ENCODE peak calls at places on chromosomes 11 and 22, in four cellular contexts. X is left ventricle myocardium inferior, K is tibial nerve, D is stomach. U is an unnamed sample. For H3K4me1, the result is how much of the 10 kb centered on the place peaks cover.

GRCh38 chr11:133825666-133826065 is 19.6 kb downstream of the SPATA19 start:
- DNase-seq in K (no peak), D (no peak), X (no peak), U (no peak)

GRCh38 chr22:24424001-24424900 is 3.1 kb upstream of the ADORA2A start:
- DNase-seq in K (no peak), D (no peak), X (no peak), U (no peak)

GRCh38 chr11:130155106-130155505 is 4.5 kb upstream of the ST14 start:
- DNase-seq in X (no peak), D (no peak), K (no peak), U (no peak)

GRCh38 chr11:18617688-18618340 is 16.3 kb downstream of the SPTY2D1 start:
- DNase-seq in X (no peak), D (no peak), K (no peak), U (no peak)

GRCh38 chr11:42234381-42235035 is 775.1 kb upstream of the LRRC4C start:
- DNase-seq in D (no peak), X (no peak), K (no peak), U (no peak)

GRCh38 chr11:114892381-114893197 is 214.3 kb downstream of the NXPE2 start:
- DNase-seq in K (no peak), X (no peak), D (no peak), U (peak)

GRCh38 chr11:19220903-19221682 is 19.3 kb upstream of the CSRP3 start:
- DNase-seq in K (no peak), X (no peak), D (peak), U (no peak)

GRCh38 chr22:29481265-29482000 is 1.4 kb downstream of the NEFH start:
- DNase-seq in X (no peak), D (no peak), K (no peak), U (no peak)

GRCh38 chr22:23904855-23905254 is 10.7 kb downstream of the MIF start:
- DNase-seq in K (no peak), D (no peak), X (peak), U (no peak)

GRCh38 chr11:104649002-104649401 is 249.3 kb downstream of the CASP12 start:
- DNase-seq in K (no peak), X (no peak), D (no peak), U (no peak)

GRCh38 chr11:78798567-78799170 is 224.0 kb upstream of the NARS2 start:
- DNase-seq in X (peak), K (peak), D (peak), U (peak)

GRCh38 chr22:48715511-48715910 is 1112.2 kb downstream of the BRD1 start:
- DNase-seq in X (no peak), K (no peak), D (no peak), U (no peak)

GRCh38 chr11:24866743-24867142 is 369.9 kb downstream of the LUZP2 start:
- DNase-seq in K (no peak), D (no peak), X (no peak), U (no peak)

GRCh38 chr11:1770528-1770927 is 6.8 kb upstream of the CTSD start:
- DNase-seq in X (no peak), D (peak), K (no peak), U (no peak)

GRCh38 chr22:32904044-32904443 is 102.5 kb downstream of the TIMP3 start:
- DNase-seq in X (no peak), K (peak), D (no peak), U (peak)

GRCh38 chr11:96055706-96056387 is 131.9 kb upstream of the MTMR2 start:
- DNase-seq in K (no peak), X (no peak), D (no peak), U (peak)

GRCh38 chr22:43911351-43911750 is 12.3 kb upstream of the PNPLA3 start:
- DNase-seq in K (no peak), X (no peak), D (no peak), U (no peak)

GRCh38 chr11:10925149-10925926 is 67.5 kb upstream of the ZBED5 start:
- DNase-seq in K (no peak), X (no peak), D (no peak), U (no peak)

GRCh38 chr22:36588285-36588684 is 59.3 kb upstream of the EIF3D start:
- DNase-seq in X (no peak), K (no peak), D (no peak), U (no peak)

GRCh38 chr11:2539761-2540520 is 95.1 kb downstream of the KCNQ1 start:
- DNase-seq in X (peak), D (no peak), K (no peak), U (no peak)

GRCh38 chr11:554824-555499 is 5.6 kb downstream of the LMNTD2 start:
- DNase-seq in K (no peak), X (peak), D (peak), U (peak)

GRCh38 chr11:444397-445144 is 2.8 kb upstream of the ANO9 start:
- DNase-seq in D (peak), X (no peak), K (no peak), U (no peak)

GRCh38 chr11:69449320-69450063 is 32.0 kb upstream of the LINC01488 start:
- DNase-seq in K (no peak), X (peak), D (peak), U (no peak)

GRCh38 chr11:69448471-69449284 is 32.8 kb upstream of the LINC01488 start:
- DNase-seq in K (no peak), X (no peak), D (no peak), U (no peak)

GRCh38 chr11:69450064-69450856 is 31.2 kb upstream of the LINC01488 start:
- DNase-seq in K (no peak), D (no peak), X (peak), U (no peak)

GRCh38 chr11:69446108-69446507 is 35.4 kb upstream of the LINC01488 start:
- DNase-seq in X (no peak), K (no peak), D (no peak), U (no peak)

DNA sequence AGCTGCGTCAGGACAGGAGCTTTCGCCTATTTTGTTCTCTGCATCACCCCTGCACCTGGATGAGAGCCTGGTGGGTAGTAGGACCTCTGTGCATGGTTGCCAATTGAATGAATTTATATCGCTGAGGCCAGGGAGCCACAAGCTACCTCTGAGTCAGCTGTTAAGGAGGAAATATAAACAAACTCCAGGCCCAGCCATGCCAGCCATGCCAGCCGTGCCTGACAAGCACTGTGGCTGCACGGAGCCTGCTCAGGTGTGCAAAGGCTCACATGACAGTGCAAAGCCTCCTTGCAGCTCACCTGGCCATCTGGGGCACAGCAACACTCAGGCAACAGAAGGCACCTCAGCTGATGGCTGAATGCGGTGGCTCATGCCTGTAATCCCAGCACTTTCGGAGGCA is 33.7 kb upstream of the LINC01488 start:
- DNase-seq in K (no peak), D (peak), X (peak), U (no peak)
- H3K4me1 ChIP-seq in K (under half), D (under half), X (half or more), U (under half)

GRCh38 chr11:64000740-64001514 is 14.7 kb downstream of the OTUB1 start:
- DNase-seq in K (no peak), X (no peak), D (no peak), U (no peak)
- H3K4me3 ChIP-seq in K (peak), X (peak), D (peak), U (peak)

GRCh38 chr11:70525006-70525405 is 126.7 kb downstream of the CTTN start:
- DNase-seq in D (no peak), X (peak), K (no peak), U (no peak)

GRCh38 chr11:70524096-70524922 is 126.0 kb downstream of the CTTN start:
- DNase-seq in K (no peak), X (no peak), D (no peak), U (no peak)

GRCh38 chr11:70522261-70522612 is 123.9 kb downstream of the CTTN start:
- DNase-seq in D (no peak), X (no peak), K (no peak), U (no peak)

GRCh38 chr11:70522613-70523311 is 124.4 kb downstream of the CTTN start:
- DNase-seq in K (no peak), X (no peak), D (peak), U (no peak)

GRCh38 chr11:70523384-70524095 is 125.2 kb downstream of the CTTN start:
- DNase-seq in K (no peak), D (no peak), X (no peak), U (no peak)
- H3K4me1 ChIP-seq in K (under half), D (under half), X (under half), U (under half)

GRCh38 chr11:44728491-44728910 is 1.7 kb downstream of the TSPAN18 start:
- DNase-seq in D (no peak), X (no peak), K (no peak), U (no peak)

GRCh38 chr11:44728085-44728410 is 1.3 kb downstream of the TSPAN18 start:
- DNase-seq in K (no peak), D (no peak), X (no peak), U (no peak)

GRCh38 chr11:44726278-44727113 is at the start of gene TSPAN18:
- DNase-seq in D (no peak), X (peak), K (no peak), U (peak)

GRCh38 chr11:44727373-44728084 is 767 bp downstream of the TSPAN18 start:
- DNase-seq in K (peak), X (peak), D (peak), U (peak)

DNA sequence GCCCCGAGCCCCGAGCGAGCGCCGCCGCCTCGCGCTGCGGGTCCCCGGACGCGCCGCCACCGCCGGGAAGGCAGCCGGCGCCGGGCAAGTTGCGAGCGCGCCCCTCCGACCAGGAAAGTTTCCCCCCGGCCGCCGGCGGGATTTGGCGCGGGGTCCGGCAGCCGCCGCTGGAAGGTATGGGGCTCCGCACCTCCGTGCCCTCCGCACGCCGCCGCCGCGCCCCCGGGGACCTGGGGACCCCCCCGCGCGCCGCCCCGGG is 281 bp downstream of the TSPAN18 start:
- DNase-seq in D (no peak), X (no peak), K (no peak), U (no peak)
- H3K4me3 ChIP-seq in D (peak), X (peak), K (peak), U (peak)

GRCh38 chr11:60370811-60371297 is 7.5 kb upstream of the MS4A7 start:
- DNase-seq in X (no peak), D (no peak), K (no peak), U (no peak)
- H3K4me1 ChIP-seq in X (under half), D (under half), K (under half), U (under half)

DNA sequence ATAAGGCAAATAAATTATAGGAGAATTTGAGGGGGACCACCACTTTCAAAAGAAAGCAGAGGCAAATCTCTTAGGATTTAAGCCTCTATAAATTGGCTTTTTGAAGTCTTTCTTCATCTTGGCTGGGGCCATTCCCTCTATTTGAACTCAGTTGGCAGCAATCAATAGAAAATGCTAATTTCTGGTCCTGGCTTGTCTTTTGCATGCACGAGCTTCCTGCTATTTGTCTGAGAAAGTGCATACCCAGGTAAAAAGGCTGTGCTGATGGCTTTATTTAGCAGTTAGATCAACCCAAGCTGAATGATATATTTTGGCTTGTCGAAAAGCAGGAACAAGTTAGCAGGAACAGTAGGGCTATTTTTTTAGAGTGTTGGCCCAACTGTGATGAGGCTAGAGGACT is 64.1 kb upstream of the GRAMD1B start:
- DNase-seq in D (no peak), X (no peak), K (no peak), U (no peak)
- H3K4me3 ChIP-seq in D (no peak), X (no peak), K (no peak), U (no peak)

DNA sequence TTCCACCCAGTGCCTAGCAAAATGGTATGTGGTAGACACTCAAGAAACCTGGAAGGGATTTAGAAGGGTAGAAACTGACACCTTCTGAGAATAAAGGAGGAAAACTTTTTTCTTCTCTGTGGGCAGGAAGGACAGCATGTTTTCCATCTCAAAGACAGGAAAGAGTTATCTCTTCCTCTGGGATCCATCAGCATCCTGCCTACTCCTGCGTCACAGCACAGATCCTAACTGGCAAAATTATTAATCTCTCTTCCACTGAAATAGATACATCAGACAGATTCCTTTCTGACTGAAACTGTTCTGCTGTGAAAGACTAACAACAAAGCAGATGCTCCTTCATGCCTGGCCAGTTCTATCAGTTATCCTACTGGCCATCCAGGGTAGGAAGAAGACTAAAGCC is 147.2 kb downstream of the SPON1 start:
- DNase-seq in X (no peak), D (no peak), K (no peak), U (no peak)
- H3K4me1 ChIP-seq in X (under half), D (under half), K (under half), U (under half)

U was measured in A673.